ENCODE peak calls at places on chromosome 12, in seven cellular contexts. U is choroid plexus epithelial cell; R is naive thymus-derived CD8-positive, alpha-beta T cell; W is GM12864; K is T-helper 17 cell; M is activated effector memory CD4-positive, alpha-beta T cell treated with anti-CD3 and anti-CD28 coated beads, Interleukin-2, amount 50 U/mL, for 16 hours; C is type B pancreatic cell. X is an unnamed sample.

GRCh38 chr12:7479784-7480183 is 23.8 kb downstream of the CD163 start:
- DNase-seq in U (no peak), R (no peak), W (no peak), K (no peak), M (no peak), C (no peak), X (no peak)

GRCh38 chr12:13000616-13000934 is 510 bp upstream of the HEBP1 start:
- DNase-seq in U (no peak), R (no peak), W (no peak), K (no peak), M (no peak), C (no peak), X (no peak)

GRCh38 chr12:26251600-26251999 is 56.2 kb downstream of the SSPN start:
- DNase-seq in U (peak; percentile 40), R (no peak), W (no peak), K (no peak), M (no peak), C (no peak), X (no peak)

GRCh38 chr12:47982770-47983169 is 19.4 kb downstream of the TMEM106C start:
- DNase-seq in U (no peak), R (no peak), W (no peak), K (no peak), M (no peak), C (no peak), X (no peak)

GRCh38 chr12:132460571-132460970 is 29.4 kb upstream of the FBRSL1 start:
- DNase-seq in U (peak; percentile 5), R (no peak), W (no peak), K (no peak), M (no peak), C (no peak), X (no peak)

GRCh38 chr12:90947869-90948268 is 7.1 kb downstream of the CCER1 start:
- DNase-seq in U (no peak), R (no peak), W (no peak), K (no peak), M (no peak), C (no peak), X (no peak)

GRCh38 chr12:28191018-28191595 is 851 bp downstream of the CCDC91 start:
- DNase-seq in U (no peak), R (no peak), W (no peak), K (peak; percentile 18), M (peak; percentile 76), C (no peak), X (no peak)

GRCh38 chr12:125330645-125331341 is 265.6 kb downstream of the AACS start:
- DNase-seq in U (peak; percentile 20), R (peak; percentile 10), W (no peak), K (peak; percentile 29), M (peak; percentile 78), C (peak; percentile 88), X (peak; percentile 16)

GRCh38 chr12:49055978-49056754 is 4.4 kb downstream of the KMT2D start:
- DNase-seq in U (peak; percentile 91), R (peak; percentile 54), W (peak; percentile 63), K (no peak), M (peak; percentile 82), C (no peak), X (peak; percentile 47)

GRCh38 chr12:88052686-88053085 is 23.5 kb upstream of the C12orf50 start:
- DNase-seq in U (peak; percentile 78), R (no peak), W (no peak), K (no peak), M (no peak), C (no peak), X (no peak)

GRCh38 chr12:54350743-54351142 is 13.5 kb downstream of the GPR84 start:
- DNase-seq in U (no peak), R (no peak), W (no peak), K (no peak), M (no peak), C (no peak), X (no peak)

GRCh38 chr12:119666226-119666808 is 1.6 kb upstream of the PRKAB1 start:
- DNase-seq in U (no peak), R (no peak), W (no peak), K (no peak), M (no peak), C (no peak), X (no peak)

GRCh38 chr12:2795291-2796186 is 769 bp downstream of the FKBP4 start:
- DNase-seq in U (peak; percentile 55), R (peak; percentile 73), W (no peak), K (peak; percentile 62), M (peak; percentile 93), C (peak; percentile 79), X (peak; percentile 78)

GRCh38 chr12:100964026-100964425 is 169.4 kb downstream of the ANO4 start:
- DNase-seq in U (no peak), R (no peak), W (no peak), K (no peak), M (no peak), C (no peak), X (no peak)

GRCh38 chr12:56657416-56658379 is 11.9 kb upstream of the ATP5F1B start:
- DNase-seq in U (no peak), R (no peak), W (no peak), K (no peak), M (no peak), C (no peak), X (no peak)

GRCh38 chr12:25775968-25776367 is 182.5 kb upstream of the RASSF8 start:
- DNase-seq in U (peak; percentile 36), R (no peak), W (no peak), K (no peak), M (no peak), C (no peak), X (peak; percentile 14)

X was measured in prostate gland.